ENCODE peak calls at places on chromosomes 13 and 19, in seven cellular contexts. One of them, this sample, is unnamed.

GRCh38 chr13:89315287-89315686 is 1644.1 kb downstream of the SLITRK5 start:
- DNase-seq in activated CD4-positive, alpha-beta T cell treated with anti-CD3 and anti-CD28 coated beads, Interleukin-2, amount 50 U/mL, for 24 hours: no peak
- DNase-seq in neural crest cell: no peak
- DNase-seq in stimulated activated CD8-positive, alpha-beta memory T cell treated with anti-CD3 and anti-CD28 coated beads, Interleukin-12 subunit alpha, Interleukin-12 subunit beta, amount 100 ng/mL, for 4 hours: no peak
- DNase-seq in Kasumi-1: no peak
- DNase-seq in left ventricle myocardium superior: no peak
- DNase-seq in brain microvascular endothelial cell: no peak
- DNase-seq in this sample: no peak

GRCh38 chr19:27774337-27774736 is 1438.6 kb downstream of the UQCRFS1 start:
- DNase-seq in activated CD4-positive, alpha-beta T cell treated with anti-CD3 and anti-CD28 coated beads, Interleukin-2, amount 50 U/mL, for 24 hours: no peak
- DNase-seq in left ventricle myocardium superior: no peak
- DNase-seq in neural crest cell: no peak
- DNase-seq in Kasumi-1: peak
- DNase-seq in brain microvascular endothelial cell: no peak
- DNase-seq in stimulated activated CD8-positive, alpha-beta memory T cell treated with anti-CD3 and anti-CD28 coated beads, Interleukin-12 subunit alpha, Interleukin-12 subunit beta, amount 100 ng/mL, for 4 hours: no peak
- DNase-seq in this sample: no peak

GRCh38 chr13:40221460-40222201 is 444.8 kb downstream of the FOXO1 start:
- DNase-seq in left ventricle myocardium superior: no peak
- DNase-seq in activated CD4-positive, alpha-beta T cell treated with anti-CD3 and anti-CD28 coated beads, Interleukin-2, amount 50 U/mL, for 24 hours: no peak
- DNase-seq in brain microvascular endothelial cell: peak
- DNase-seq in neural crest cell: no peak
- DNase-seq in Kasumi-1: peak
- DNase-seq in stimulated activated CD8-positive, alpha-beta memory T cell treated with anti-CD3 and anti-CD28 coated beads, Interleukin-12 subunit alpha, Interleukin-12 subunit beta, amount 100 ng/mL, for 4 hours: no peak
- DNase-seq in this sample: peak

GRCh38 chr19:41480336-41480735 is 37.4 kb downstream of the ERICH4 start:
- DNase-seq in left ventricle myocardium superior: no peak
- DNase-seq in brain microvascular endothelial cell: no peak
- DNase-seq in Kasumi-1: no peak
- DNase-seq in activated CD4-positive, alpha-beta T cell treated with anti-CD3 and anti-CD28 coated beads, Interleukin-2, amount 50 U/mL, for 24 hours: no peak
- DNase-seq in stimulated activated CD8-positive, alpha-beta memory T cell treated with anti-CD3 and anti-CD28 coated beads, Interleukin-12 subunit alpha, Interleukin-12 subunit beta, amount 100 ng/mL, for 4 hours: no peak
- DNase-seq in neural crest cell: no peak
- DNase-seq in this sample: no peak

GRCh38 chr19:43639507-43640423 is at the start of gene CADM4:
- DNase-seq in activated CD4-positive, alpha-beta T cell treated with anti-CD3 and anti-CD28 coated beads, Interleukin-2, amount 50 U/mL, for 24 hours: peak
- DNase-seq in neural crest cell: no peak
- DNase-seq in brain microvascular endothelial cell: no peak
- DNase-seq in stimulated activated CD8-positive, alpha-beta memory T cell treated with anti-CD3 and anti-CD28 coated beads, Interleukin-12 subunit alpha, Interleukin-12 subunit beta, amount 100 ng/mL, for 4 hours: peak
- DNase-seq in left ventricle myocardium superior: peak
- DNase-seq in Kasumi-1: no peak
- DNase-seq in this sample: no peak

GRCh38 chr19:15591796-15592195 is 23.2 kb upstream of the CYP4F8 start:
- DNase-seq in activated CD4-positive, alpha-beta T cell treated with anti-CD3 and anti-CD28 coated beads, Interleukin-2, amount 50 U/mL, for 24 hours: no peak
- DNase-seq in stimulated activated CD8-positive, alpha-beta memory T cell treated with anti-CD3 and anti-CD28 coated beads, Interleukin-12 subunit alpha, Interleukin-12 subunit beta, amount 100 ng/mL, for 4 hours: no peak
- DNase-seq in Kasumi-1: no peak
- DNase-seq in left ventricle myocardium superior: no peak
- DNase-seq in brain microvascular endothelial cell: no peak
- DNase-seq in neural crest cell: no peak
- DNase-seq in this sample: no peak

GRCh38 chr13:38477676-38478075 is 128.0 kb downstream of the UFM1 start:
- DNase-seq in stimulated activated CD8-positive, alpha-beta memory T cell treated with anti-CD3 and anti-CD28 coated beads, Interleukin-12 subunit alpha, Interleukin-12 subunit beta, amount 100 ng/mL, for 4 hours: no peak
- DNase-seq in Kasumi-1: no peak
- DNase-seq in brain microvascular endothelial cell: no peak
- DNase-seq in neural crest cell: no peak
- DNase-seq in left ventricle myocardium superior: no peak
- DNase-seq in activated CD4-positive, alpha-beta T cell treated with anti-CD3 and anti-CD28 coated beads, Interleukin-2, amount 50 U/mL, for 24 hours: no peak
- DNase-seq in this sample: no peak

GRCh38 chr13:44321961-44322360 is 51.7 kb upstream of the SERP2 start:
- DNase-seq in activated CD4-positive, alpha-beta T cell treated with anti-CD3 and anti-CD28 coated beads, Interleukin-2, amount 50 U/mL, for 24 hours: no peak
- DNase-seq in neural crest cell: no peak
- DNase-seq in stimulated activated CD8-positive, alpha-beta memory T cell treated with anti-CD3 and anti-CD28 coated beads, Interleukin-12 subunit alpha, Interleukin-12 subunit beta, amount 100 ng/mL, for 4 hours: no peak
- DNase-seq in brain microvascular endothelial cell: no peak
- DNase-seq in left ventricle myocardium superior: no peak
- DNase-seq in Kasumi-1: no peak
- DNase-seq in this sample: no peak

GRCh38 chr19:51607077-51607476 is 23.1 kb downstream of the SIGLEC5 start:
- DNase-seq in neural crest cell: no peak
- DNase-seq in stimulated activated CD8-positive, alpha-beta memory T cell treated with anti-CD3 and anti-CD28 coated beads, Interleukin-12 subunit alpha, Interleukin-12 subunit beta, amount 100 ng/mL, for 4 hours: no peak
- DNase-seq in activated CD4-positive, alpha-beta T cell treated with anti-CD3 and anti-CD28 coated beads, Interleukin-2, amount 50 U/mL, for 24 hours: no peak
- DNase-seq in left ventricle myocardium superior: no peak
- DNase-seq in brain microvascular endothelial cell: no peak
- DNase-seq in Kasumi-1: no peak
- DNase-seq in this sample: no peak

GRCh38 chr19:47899335-47899734 is 13.2 kb upstream of the SULT2A1 start:
- DNase-seq in Kasumi-1: no peak
- DNase-seq in stimulated activated CD8-positive, alpha-beta memory T cell treated with anti-CD3 and anti-CD28 coated beads, Interleukin-12 subunit alpha, Interleukin-12 subunit beta, amount 100 ng/mL, for 4 hours: no peak
- DNase-seq in activated CD4-positive, alpha-beta T cell treated with anti-CD3 and anti-CD28 coated beads, Interleukin-2, amount 50 U/mL, for 24 hours: no peak
- DNase-seq in brain microvascular endothelial cell: no peak
- DNase-seq in neural crest cell: no peak
- DNase-seq in left ventricle myocardium superior: no peak
- DNase-seq in this sample: no peak

GRCh38 chr19:45599286-45599685 is 2.7 kb downstream of the GPR4 start:
- DNase-seq in activated CD4-positive, alpha-beta T cell treated with anti-CD3 and anti-CD28 coated beads, Interleukin-2, amount 50 U/mL, for 24 hours: no peak
- DNase-seq in brain microvascular endothelial cell: no peak
- DNase-seq in Kasumi-1: no peak
- DNase-seq in left ventricle myocardium superior: no peak
- DNase-seq in neural crest cell: no peak
- DNase-seq in stimulated activated CD8-positive, alpha-beta memory T cell treated with anti-CD3 and anti-CD28 coated beads, Interleukin-12 subunit alpha, Interleukin-12 subunit beta, amount 100 ng/mL, for 4 hours: no peak
- DNase-seq in this sample: no peak

GRCh38 chr13:80359459-80360297 is 18.8 kb upstream of the SPRY2 start:
- DNase-seq in neural crest cell: peak
- DNase-seq in brain microvascular endothelial cell: no peak
- DNase-seq in stimulated activated CD8-positive, alpha-beta memory T cell treated with anti-CD3 and anti-CD28 coated beads, Interleukin-12 subunit alpha, Interleukin-12 subunit beta, amount 100 ng/mL, for 4 hours: no peak
- DNase-seq in activated CD4-positive, alpha-beta T cell treated with anti-CD3 and anti-CD28 coated beads, Interleukin-2, amount 50 U/mL, for 24 hours: no peak
- DNase-seq in Kasumi-1: no peak
- DNase-seq in left ventricle myocardium superior: no peak
- DNase-seq in this sample: no peak

GRCh38 chr19:50352242-50352641 is 13.2 kb downstream of the NAPSA start:
- DNase-seq in activated CD4-positive, alpha-beta T cell treated with anti-CD3 and anti-CD28 coated beads, Interleukin-2, amount 50 U/mL, for 24 hours: no peak
- DNase-seq in Kasumi-1: no peak
- DNase-seq in neural crest cell: no peak
- DNase-seq in stimulated activated CD8-positive, alpha-beta memory T cell treated with anti-CD3 and anti-CD28 coated beads, Interleukin-12 subunit alpha, Interleukin-12 subunit beta, amount 100 ng/mL, for 4 hours: no peak
- DNase-seq in left ventricle myocardium superior: no peak
- DNase-seq in brain microvascular endothelial cell: no peak
- DNase-seq in this sample: no peak

GRCh38 chr13:52599853-52600603 is 42.2 kb upstream of the HNRNPA1L2 start:
- DNase-seq in neural crest cell: peak
- DNase-seq in brain microvascular endothelial cell: no peak
- DNase-seq in activated CD4-positive, alpha-beta T cell treated with anti-CD3 and anti-CD28 coated beads, Interleukin-2, amount 50 U/mL, for 24 hours: no peak
- DNase-seq in stimulated activated CD8-positive, alpha-beta memory T cell treated with anti-CD3 and anti-CD28 coated beads, Interleukin-12 subunit alpha, Interleukin-12 subunit beta, amount 100 ng/mL, for 4 hours: no peak
- DNase-seq in left ventricle myocardium superior: peak
- DNase-seq in Kasumi-1: no peak
- DNase-seq in this sample: peak

GRCh38 chr13:95833713-95834112 is 156.8 kb downstream of the DNAJC3 start:
- DNase-seq in Kasumi-1: peak
- DNase-seq in activated CD4-positive, alpha-beta T cell treated with anti-CD3 and anti-CD28 coated beads, Interleukin-2, amount 50 U/mL, for 24 hours: no peak
- DNase-seq in left ventricle myocardium superior: no peak
- DNase-seq in stimulated activated CD8-positive, alpha-beta memory T cell treated with anti-CD3 and anti-CD28 coated beads, Interleukin-12 subunit alpha, Interleukin-12 subunit beta, amount 100 ng/mL, for 4 hours: no peak
- DNase-seq in brain microvascular endothelial cell: no peak
- DNase-seq in neural crest cell: no peak
- DNase-seq in this sample: peak

GRCh38 chr19:53549354-53549753 is 11.4 kb downstream of the ZNF331 start:
- DNase-seq in neural crest cell: no peak
- DNase-seq in activated CD4-positive, alpha-beta T cell treated with anti-CD3 and anti-CD28 coated beads, Interleukin-2, amount 50 U/mL, for 24 hours: no peak
- DNase-seq in left ventricle myocardium superior: no peak
- DNase-seq in stimulated activated CD8-positive, alpha-beta memory T cell treated with anti-CD3 and anti-CD28 coated beads, Interleukin-12 subunit alpha, Interleukin-12 subunit beta, amount 100 ng/mL, for 4 hours: no peak
- DNase-seq in Kasumi-1: no peak
- DNase-seq in brain microvascular endothelial cell: peak
- DNase-seq in this sample: peak

GRCh38 chr13:58620171-58620570 is 988.6 kb downstream of the PCDH17 start:
- DNase-seq in neural crest cell: no peak
- DNase-seq in Kasumi-1: no peak
- DNase-seq in stimulated activated CD8-positive, alpha-beta memory T cell treated with anti-CD3 and anti-CD28 coated beads, Interleukin-12 subunit alpha, Interleukin-12 subunit beta, amount 100 ng/mL, for 4 hours: no peak
- DNase-seq in brain microvascular endothelial cell: no peak
- DNase-seq in left ventricle myocardium superior: no peak
- DNase-seq in activated CD4-positive, alpha-beta T cell treated with anti-CD3 and anti-CD28 coated beads, Interleukin-2, amount 50 U/mL, for 24 hours: no peak
- DNase-seq in this sample: no peak

GRCh38 chr13:38394777-38395504 is 45.3 kb downstream of the UFM1 start:
- DNase-seq in Kasumi-1: no peak
- DNase-seq in activated CD4-positive, alpha-beta T cell treated with anti-CD3 and anti-CD28 coated beads, Interleukin-2, amount 50 U/mL, for 24 hours: no peak
- DNase-seq in brain microvascular endothelial cell: no peak
- DNase-seq in stimulated activated CD8-positive, alpha-beta memory T cell treated with anti-CD3 and anti-CD28 coated beads, Interleukin-12 subunit alpha, Interleukin-12 subunit beta, amount 100 ng/mL, for 4 hours: no peak
- DNase-seq in left ventricle myocardium superior: no peak
- DNase-seq in neural crest cell: no peak
- DNase-seq in this sample: no peak

GRCh38 chr19:30118760-30119159 is 176.7 kb downstream of the URI1 start:
- DNase-seq in left ventricle myocardium superior: no peak
- DNase-seq in Kasumi-1: no peak
- DNase-seq in brain microvascular endothelial cell: no peak
- DNase-seq in neural crest cell: no peak
- DNase-seq in activated CD4-positive, alpha-beta T cell treated with anti-CD3 and anti-CD28 coated beads, Interleukin-2, amount 50 U/mL, for 24 hours: no peak
- DNase-seq in stimulated activated CD8-positive, alpha-beta memory T cell treated with anti-CD3 and anti-CD28 coated beads, Interleukin-12 subunit alpha, Interleukin-12 subunit beta, amount 100 ng/mL, for 4 hours: no peak
- DNase-seq in this sample: no peak

GRCh38 chr13:96947343-96947910 is 46.8 kb downstream of the OXGR1 start:
- DNase-seq in brain microvascular endothelial cell: no peak
- DNase-seq in stimulated activated CD8-positive, alpha-beta memory T cell treated with anti-CD3 and anti-CD28 coated beads, Interleukin-12 subunit alpha, Interleukin-12 subunit beta, amount 100 ng/mL, for 4 hours: no peak
- DNase-seq in Kasumi-1: no peak
- DNase-seq in activated CD4-positive, alpha-beta T cell treated with anti-CD3 and anti-CD28 coated beads, Interleukin-2, amount 50 U/mL, for 24 hours: no peak
- DNase-seq in neural crest cell: no peak
- DNase-seq in left ventricle myocardium superior: no peak
- DNase-seq in this sample: no peak

GRCh38 chr13:65744761-65745160 is 1485.4 kb downstream of the PCDH9 start:
- DNase-seq in Kasumi-1: no peak
- DNase-seq in left ventricle myocardium superior: no peak
- DNase-seq in neural crest cell: no peak
- DNase-seq in brain microvascular endothelial cell: no peak
- DNase-seq in stimulated activated CD8-positive, alpha-beta memory T cell treated with anti-CD3 and anti-CD28 coated beads, Interleukin-12 subunit alpha, Interleukin-12 subunit beta, amount 100 ng/mL, for 4 hours: no peak
- DNase-seq in activated CD4-positive, alpha-beta T cell treated with anti-CD3 and anti-CD28 coated beads, Interleukin-2, amount 50 U/mL, for 24 hours: no peak
- DNase-seq in this sample: no peak

GRCh38 chr19:16435238-16435911 is 36.4 kb downstream of the EPS15L1 start:
- DNase-seq in neural crest cell: no peak
- DNase-seq in left ventricle myocardium superior: no peak
- DNase-seq in stimulated activated CD8-positive, alpha-beta memory T cell treated with anti-CD3 and anti-CD28 coated beads, Interleukin-12 subunit alpha, Interleukin-12 subunit beta, amount 100 ng/mL, for 4 hours: no peak
- DNase-seq in brain microvascular endothelial cell: peak
- DNase-seq in Kasumi-1: no peak
- DNase-seq in activated CD4-positive, alpha-beta T cell treated with anti-CD3 and anti-CD28 coated beads, Interleukin-2, amount 50 U/mL, for 24 hours: no peak
- DNase-seq in this sample: no peak

GRCh38 chr19:43721469-43722048 is 5.7 kb downstream of the IRGC start:
- DNase-seq in stimulated activated CD8-positive, alpha-beta memory T cell treated with anti-CD3 and anti-CD28 coated beads, Interleukin-12 subunit alpha, Interleukin-12 subunit beta, amount 100 ng/mL, for 4 hours: no peak
- DNase-seq in brain microvascular endothelial cell: no peak
- DNase-seq in left ventricle myocardium superior: no peak
- DNase-seq in activated CD4-positive, alpha-beta T cell treated with anti-CD3 and anti-CD28 coated beads, Interleukin-2, amount 50 U/mL, for 24 hours: no peak
- DNase-seq in Kasumi-1: no peak
- DNase-seq in neural crest cell: no peak
- DNase-seq in this sample: no peak

GRCh38 chr19:38670921-38671398 is 23.5 kb downstream of the ACTN4 start:
- DNase-seq in stimulated activated CD8-positive, alpha-beta memory T cell treated with anti-CD3 and anti-CD28 coated beads, Interleukin-12 subunit alpha, Interleukin-12 subunit beta, amount 100 ng/mL, for 4 hours: no peak
- DNase-seq in left ventricle myocardium superior: no peak
- DNase-seq in activated CD4-positive, alpha-beta T cell treated with anti-CD3 and anti-CD28 coated beads, Interleukin-2, amount 50 U/mL, for 24 hours: no peak
- DNase-seq in neural crest cell: no peak
- DNase-seq in brain microvascular endothelial cell: no peak
- DNase-seq in Kasumi-1: no peak
- DNase-seq in this sample: peak

GRCh38 chr19:17611462-17612244 is 56.2 kb downstream of the COLGALT1 start:
- DNase-seq in activated CD4-positive, alpha-beta T cell treated with anti-CD3 and anti-CD28 coated beads, Interleukin-2, amount 50 U/mL, for 24 hours: no peak
- DNase-seq in neural crest cell: no peak
- DNase-seq in stimulated activated CD8-positive, alpha-beta memory T cell treated with anti-CD3 and anti-CD28 coated beads, Interleukin-12 subunit alpha, Interleukin-12 subunit beta, amount 100 ng/mL, for 4 hours: no peak
- DNase-seq in left ventricle myocardium superior: no peak
- DNase-seq in brain microvascular endothelial cell: no peak
- DNase-seq in Kasumi-1: no peak
- DNase-seq in this sample: no peak

GRCh38 chr19:6509118-6509971 is 7.2 kb upstream of the TUBB4A start:
- DNase-seq in activated CD4-positive, alpha-beta T cell treated with anti-CD3 and anti-CD28 coated beads, Interleukin-2, amount 50 U/mL, for 24 hours: no peak
- DNase-seq in stimulated activated CD8-positive, alpha-beta memory T cell treated with anti-CD3 and anti-CD28 coated beads, Interleukin-12 subunit alpha, Interleukin-12 subunit beta, amount 100 ng/mL, for 4 hours: no peak
- DNase-seq in left ventricle myocardium superior: peak
- DNase-seq in Kasumi-1: no peak
- DNase-seq in brain microvascular endothelial cell: no peak
- DNase-seq in neural crest cell: no peak
- DNase-seq in this sample: peak

GRCh38 chr13:25756916-25757315 is 294.9 kb downstream of the SHISA2 start:
- DNase-seq in neural crest cell: no peak
- DNase-seq in activated CD4-positive, alpha-beta T cell treated with anti-CD3 and anti-CD28 coated beads, Interleukin-2, amount 50 U/mL, for 24 hours: no peak
- DNase-seq in brain microvascular endothelial cell: no peak
- DNase-seq in left ventricle myocardium superior: no peak
- DNase-seq in Kasumi-1: no peak
- DNase-seq in stimulated activated CD8-positive, alpha-beta memory T cell treated with anti-CD3 and anti-CD28 coated beads, Interleukin-12 subunit alpha, Interleukin-12 subunit beta, amount 100 ng/mL, for 4 hours: no peak
- DNase-seq in this sample: no peak

GRCh38 chr19:6707011-6707657 is 13.3 kb downstream of the C3 start:
- DNase-seq in Kasumi-1: no peak
- DNase-seq in brain microvascular endothelial cell: no peak
- DNase-seq in activated CD4-positive, alpha-beta T cell treated with anti-CD3 and anti-CD28 coated beads, Interleukin-2, amount 50 U/mL, for 24 hours: no peak
- DNase-seq in neural crest cell: no peak
- DNase-seq in left ventricle myocardium superior: no peak
- DNase-seq in stimulated activated CD8-positive, alpha-beta memory T cell treated with anti-CD3 and anti-CD28 coated beads, Interleukin-12 subunit alpha, Interleukin-12 subunit beta, amount 100 ng/mL, for 4 hours: no peak
- DNase-seq in this sample: no peak

GRCh38 chr13:94333131-94333820 is 146.2 kb downstream of the DCT start:
- DNase-seq in left ventricle myocardium superior: no peak
- DNase-seq in neural crest cell: no peak
- DNase-seq in Kasumi-1: no peak
- DNase-seq in stimulated activated CD8-positive, alpha-beta memory T cell treated with anti-CD3 and anti-CD28 coated beads, Interleukin-12 subunit alpha, Interleukin-12 subunit beta, amount 100 ng/mL, for 4 hours: no peak
- DNase-seq in activated CD4-positive, alpha-beta T cell treated with anti-CD3 and anti-CD28 coated beads, Interleukin-2, amount 50 U/mL, for 24 hours: no peak
- DNase-seq in brain microvascular endothelial cell: no peak
- DNase-seq in this sample: no peak

GRCh38 chr19:49423985-49424303 is 703 bp upstream of the PTH2 start:
- DNase-seq in brain microvascular endothelial cell: no peak
- DNase-seq in left ventricle myocardium superior: no peak
- DNase-seq in Kasumi-1: no peak
- DNase-seq in stimulated activated CD8-positive, alpha-beta memory T cell treated with anti-CD3 and anti-CD28 coated beads, Interleukin-12 subunit alpha, Interleukin-12 subunit beta, amount 100 ng/mL, for 4 hours: no peak
- DNase-seq in neural crest cell: no peak
- DNase-seq in activated CD4-positive, alpha-beta T cell treated with anti-CD3 and anti-CD28 coated beads, Interleukin-2, amount 50 U/mL, for 24 hours: no peak
- DNase-seq in this sample: no peak

GRCh38 chr13:48843630-48844380 is 131.9 kb upstream of the FNDC3A start:
- DNase-seq in stimulated activated CD8-positive, alpha-beta memory T cell treated with anti-CD3 and anti-CD28 coated beads, Interleukin-12 subunit alpha, Interleukin-12 subunit beta, amount 100 ng/mL, for 4 hours: no peak
- DNase-seq in brain microvascular endothelial cell: no peak
- DNase-seq in neural crest cell: no peak
- DNase-seq in Kasumi-1: no peak
- DNase-seq in activated CD4-positive, alpha-beta T cell treated with anti-CD3 and anti-CD28 coated beads, Interleukin-2, amount 50 U/mL, for 24 hours: no peak
- DNase-seq in left ventricle myocardium superior: no peak
- DNase-seq in this sample: no peak

GRCh38 chr19:18571564-18572344 is at the start of gene UBA52:
- DNase-seq in activated CD4-positive, alpha-beta T cell treated with anti-CD3 and anti-CD28 coated beads, Interleukin-2, amount 50 U/mL, for 24 hours: peak
- DNase-seq in neural crest cell: peak
- DNase-seq in stimulated activated CD8-positive, alpha-beta memory T cell treated with anti-CD3 and anti-CD28 coated beads, Interleukin-12 subunit alpha, Interleukin-12 subunit beta, amount 100 ng/mL, for 4 hours: peak
- DNase-seq in left ventricle myocardium superior: peak
- DNase-seq in Kasumi-1: peak
- DNase-seq in brain microvascular endothelial cell: peak
- DNase-seq in this sample: peak

GRCh38 chr13:76992548-76993001 is 694 bp downstream of the CLN5 start:
- DNase-seq in Kasumi-1: no peak
- DNase-seq in activated CD4-positive, alpha-beta T cell treated with anti-CD3 and anti-CD28 coated beads, Interleukin-2, amount 50 U/mL, for 24 hours: no peak
- DNase-seq in stimulated activated CD8-positive, alpha-beta memory T cell treated with anti-CD3 and anti-CD28 coated beads, Interleukin-12 subunit alpha, Interleukin-12 subunit beta, amount 100 ng/mL, for 4 hours: no peak
- DNase-seq in neural crest cell: no peak
- DNase-seq in brain microvascular endothelial cell: no peak
- DNase-seq in left ventricle myocardium superior: peak
- DNase-seq in this sample: no peak

GRCh38 chr19:37691881-37692504 is 27.6 kb downstream of the ZNF607 start:
- DNase-seq in neural crest cell: peak
- DNase-seq in brain microvascular endothelial cell: peak
- DNase-seq in left ventricle myocardium superior: peak
- DNase-seq in Kasumi-1: no peak
- DNase-seq in activated CD4-positive, alpha-beta T cell treated with anti-CD3 and anti-CD28 coated beads, Interleukin-2, amount 50 U/mL, for 24 hours: peak
- DNase-seq in stimulated activated CD8-positive, alpha-beta memory T cell treated with anti-CD3 and anti-CD28 coated beads, Interleukin-12 subunit alpha, Interleukin-12 subunit beta, amount 100 ng/mL, for 4 hours: peak
- DNase-seq in this sample: peak

GRCh38 chr19:30303131-30303654 is 69.0 kb upstream of the ZNF536 start:
- DNase-seq in stimulated activated CD8-positive, alpha-beta memory T cell treated with anti-CD3 and anti-CD28 coated beads, Interleukin-12 subunit alpha, Interleukin-12 subunit beta, amount 100 ng/mL, for 4 hours: no peak
- DNase-seq in neural crest cell: no peak
- DNase-seq in left ventricle myocardium superior: no peak
- DNase-seq in Kasumi-1: no peak
- DNase-seq in activated CD4-positive, alpha-beta T cell treated with anti-CD3 and anti-CD28 coated beads, Interleukin-2, amount 50 U/mL, for 24 hours: no peak
- DNase-seq in brain microvascular endothelial cell: no peak
- DNase-seq in this sample: no peak

GRCh38 chr19:31232220-31232619 is 117.0 kb downstream of the TSHZ3 start:
- DNase-seq in activated CD4-positive, alpha-beta T cell treated with anti-CD3 and anti-CD28 coated beads, Interleukin-2, amount 50 U/mL, for 24 hours: no peak
- DNase-seq in brain microvascular endothelial cell: no peak
- DNase-seq in stimulated activated CD8-positive, alpha-beta memory T cell treated with anti-CD3 and anti-CD28 coated beads, Interleukin-12 subunit alpha, Interleukin-12 subunit beta, amount 100 ng/mL, for 4 hours: no peak
- DNase-seq in Kasumi-1: no peak
- DNase-seq in left ventricle myocardium superior: no peak
- DNase-seq in neural crest cell: no peak
- DNase-seq in this sample: no peak

GRCh38 chr13:112136095-112136494 is 69.1 kb downstream of the SOX1 start:
- DNase-seq in neural crest cell: no peak
- DNase-seq in brain microvascular endothelial cell: no peak
- DNase-seq in Kasumi-1: no peak
- DNase-seq in stimulated activated CD8-positive, alpha-beta memory T cell treated with anti-CD3 and anti-CD28 coated beads, Interleukin-12 subunit alpha, Interleukin-12 subunit beta, amount 100 ng/mL, for 4 hours: no peak
- DNase-seq in left ventricle myocardium superior: no peak
- DNase-seq in activated CD4-positive, alpha-beta T cell treated with anti-CD3 and anti-CD28 coated beads, Interleukin-2, amount 50 U/mL, for 24 hours: no peak
- DNase-seq in this sample: no peak

GRCh38 chr13:91889641-91890040 is 491.2 kb downstream of the GPC5 start:
- DNase-seq in stimulated activated CD8-positive, alpha-beta memory T cell treated with anti-CD3 and anti-CD28 coated beads, Interleukin-12 subunit alpha, Interleukin-12 subunit beta, amount 100 ng/mL, for 4 hours: no peak
- DNase-seq in activated CD4-positive, alpha-beta T cell treated with anti-CD3 and anti-CD28 coated beads, Interleukin-2, amount 50 U/mL, for 24 hours: no peak
- DNase-seq in Kasumi-1: no peak
- DNase-seq in neural crest cell: no peak
- DNase-seq in brain microvascular endothelial cell: no peak
- DNase-seq in left ventricle myocardium superior: no peak
- DNase-seq in this sample: no peak

This sample was measured in foreskin melanocyte.